ENCODE peak calls at places on chromosomes 6 and 20, in four cellular contexts. R is mesendoderm, I is colonic mucosa, A is SK-N-SH. J is an unnamed sample. For H3K4me1 and H3K36me3, the result is how much of the 10 kb centered on the place peaks cover.

GRCh38 chr6:100134703-100135102 is 140.7 kb upstream of the MCHR2 start:
- DNase-seq in R (no peak), A (no peak), I (no peak), J (no peak)

GRCh38 chr6:16239090-16239797 is 857 bp downstream of the GMPR start:
- DNase-seq in I (peak), A (peak), R (peak), J (no peak)

GRCh38 chr20:34511891-34512265 is 4.3 kb upstream of the DYNLRB1 start:
- DNase-seq in I (no peak), A (no peak), R (no peak), J (no peak)

GRCh38 chr6:73728548-73729205 is 32.7 kb downstream of the CD109 start:
- DNase-seq in A (no peak), I (no peak), R (peak), J (no peak)

GRCh38 chr20:46984391-46984790 is 89.7 kb downstream of the EYA2 start:
- DNase-seq in R (no peak), I (no peak), A (no peak), J (no peak)

GRCh38 chr6:3769610-3770009 is 18.1 kb upstream of the PXDC1 start:
- DNase-seq in A (no peak), R (no peak), I (no peak), J (no peak)

GRCh38 chr6:90687751-90688380 is 101.0 kb upstream of the MAP3K7 start:
- DNase-seq in A (no peak), I (no peak), R (peak), J (no peak)

GRCh38 chr6:39388526-39389371 is 66.2 kb upstream of the KCNK16 start:
- DNase-seq in R (no peak), A (no peak), I (no peak), J (no peak)

GRCh38 chr6:134502614-134503541 is 185.0 kb upstream of the SGK1 start:
- DNase-seq in I (peak), A (no peak), R (no peak), J (no peak)

GRCh38 chr20:63946986-63947637 is 9.1 kb downstream of the UCKL1 start:
- DNase-seq in I (no peak), R (no peak), A (no peak), J (no peak)

GRCh38 chr6:140237251-140237650 is 862.8 kb upstream of the CITED2 start:
- DNase-seq in I (no peak), R (no peak), A (no peak), J (no peak)

GRCh38 chr6:44470106-44470446 is 82.6 kb downstream of the CDC5L start:
- DNase-seq in R (no peak), A (no peak), I (no peak), J (no peak)

GRCh38 chr6:148203970-148204369 is 138.7 kb upstream of the SASH1 start:
- DNase-seq in I (no peak), R (peak), A (no peak), J (peak)

GRCh38 chr20:24746351-24746685 is 202.8 kb upstream of the CST7 start:
- DNase-seq in A (no peak), I (peak), R (no peak), J (no peak)

GRCh38 chr20:11260611-11261010 is 586.8 kb upstream of the JAG1 start:
- DNase-seq in I (no peak), A (no peak), R (no peak), J (no peak)

GRCh38 chr20:40449144-40449543 is 239.9 kb downstream of the MAFB start:
- DNase-seq in I (no peak), A (no peak), R (no peak), J (no peak)

DNA sequence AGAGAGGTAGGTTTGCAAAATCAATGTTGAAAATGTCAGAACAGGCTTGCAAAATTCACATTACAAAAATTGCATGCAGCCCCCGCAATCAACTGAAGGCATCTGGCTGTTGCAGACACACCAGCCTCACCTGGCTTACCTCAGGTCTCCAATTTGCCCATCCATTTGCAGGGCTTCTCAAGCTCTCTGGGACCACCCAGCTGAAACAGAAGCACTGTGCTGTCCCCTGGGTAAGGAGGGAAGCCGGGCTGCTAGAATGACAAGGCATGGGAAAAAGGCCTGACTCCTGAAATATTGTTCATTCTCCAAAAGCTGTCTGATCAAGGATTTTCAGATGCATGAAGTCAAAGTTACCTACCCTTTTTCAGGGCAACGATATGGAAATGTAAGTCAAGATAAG is 52.6 kb upstream of the CD93 start:
- DNase-seq in A (no peak), I (no peak), R (no peak), J (no peak)
- H3K4me1 ChIP-seq in A (under half), I (under half), R (under half), J (under half)

GRCh38 chr6:303948-304558 is 11.8 kb downstream of the DUSP22 start:
- DNase-seq in R (peak), A (no peak), I (no peak), J (no peak)
- H3K36me3 ChIP-seq in R (under half), A (under half), I (under half), J (under half)

GRCh38 chr6:33729059-33729458 is 17.6 kb upstream of the UQCC2 start:
- DNase-seq in I (no peak), A (no peak), R (no peak), J (no peak)
- H3K4me1 ChIP-seq in I (under half), A (under half), R (under half), J (under half)

DNA sequence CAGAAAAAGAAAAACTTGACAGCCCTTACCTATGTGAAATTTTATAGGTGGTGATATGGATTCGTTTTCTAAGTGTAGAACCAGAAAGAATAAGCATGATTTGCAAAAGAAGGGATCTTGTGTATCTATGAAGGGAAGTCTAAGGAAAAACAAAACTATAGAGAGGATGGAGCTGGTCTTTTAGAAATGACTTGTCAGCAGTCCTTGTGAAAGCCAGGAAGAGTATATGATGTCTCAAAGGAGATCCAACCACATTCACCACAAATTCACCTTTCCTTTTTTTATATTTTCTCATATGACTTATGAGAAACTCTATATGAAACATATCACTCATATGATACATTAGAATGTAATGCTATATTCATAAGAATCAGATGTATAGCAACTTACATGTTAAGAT is 91.8 kb upstream of the NUP153 start:
- DNase-seq in R (no peak), I (no peak), A (no peak), J (no peak)
- H3K36me3 ChIP-seq in R (under half), I (under half), A (half or more), J (under half)

DNA sequence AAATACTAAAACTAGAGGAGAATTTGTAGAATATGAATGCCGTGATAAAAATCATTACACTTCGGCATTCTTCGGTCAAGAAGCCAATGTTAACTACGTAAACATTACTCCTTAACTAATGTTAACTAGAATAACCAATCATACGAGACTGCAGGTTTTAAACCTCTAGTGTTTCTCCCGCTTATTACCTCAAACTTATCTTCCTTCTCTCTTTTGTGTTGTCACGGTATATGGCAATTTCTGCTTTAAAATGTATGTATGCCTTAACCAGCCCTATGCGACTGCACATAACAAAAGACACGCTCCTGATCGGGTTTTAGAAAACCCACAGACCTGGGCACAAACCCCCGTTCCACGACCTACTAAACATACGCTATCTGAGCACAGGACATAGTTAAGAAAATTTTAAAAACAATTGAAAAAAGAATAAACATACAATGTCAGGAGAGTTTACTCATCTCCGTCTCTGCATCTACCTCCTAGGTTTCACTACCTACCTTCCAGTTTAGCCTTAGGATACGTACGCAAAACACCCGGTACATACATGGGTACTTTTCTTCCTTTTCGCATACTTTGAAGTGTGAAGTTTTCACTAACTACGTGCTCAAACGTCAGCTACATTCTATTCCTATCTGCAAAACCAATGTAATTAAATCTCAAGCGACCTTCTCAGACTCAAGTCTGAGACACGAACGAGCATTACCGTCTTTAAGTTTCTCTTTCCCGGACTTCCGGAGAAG is 1.1 kb downstream of the CD164 start:
- DNase-seq in A (peak), I (no peak), R (no peak), J (no peak)
- H3K4me1 ChIP-seq in A (under half), I (under half), R (under half), J (half or more)

GRCh38 chr6:81857812-81858211 is 105.3 kb upstream of the TENT5A start:
- DNase-seq in R (no peak), I (no peak), A (no peak), J (no peak)

GRCh38 chr6:81853975-81854374 is 101.5 kb upstream of the TENT5A start:
- DNase-seq in R (no peak), A (no peak), I (no peak), J (no peak)

GRCh38 chr6:81854474-81854873 is 102.0 kb upstream of the TENT5A start:
- DNase-seq in A (no peak), I (no peak), R (no peak), J (no peak)

GRCh38 chr6:81859884-81860283 is 107.4 kb upstream of the TENT5A start:
- DNase-seq in R (no peak), I (no peak), A (no peak), J (no peak)

DNA sequence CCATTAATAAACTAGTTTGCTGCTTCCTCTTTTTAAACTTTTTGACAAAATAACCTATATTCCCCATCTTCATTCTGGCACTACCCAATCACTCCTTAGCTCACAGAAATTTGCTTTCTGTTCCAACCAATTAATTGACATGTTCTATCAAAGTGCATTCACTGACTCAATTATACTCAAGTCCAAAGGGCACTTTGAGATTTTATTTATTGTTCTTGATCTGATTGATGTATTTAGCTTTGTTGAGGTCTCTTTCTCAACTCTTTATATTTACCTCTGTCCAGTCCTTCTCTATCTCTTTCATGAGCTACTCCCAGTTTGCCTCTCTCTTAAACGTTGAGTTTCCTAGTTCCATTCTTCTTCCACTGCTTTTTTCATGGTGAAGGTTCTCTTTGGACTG is 104.4 kb upstream of the TENT5A start:
- DNase-seq in R (no peak), I (no peak), A (no peak), J (no peak)
- H3K36me3 ChIP-seq in R (under half), I (under half), A (under half), J (under half)